ENCODE peak calls at places on chromosomes 16 and 17, in ten cellular contexts. S, X, B, L, A, W, I, J, N and O are unnamed samples. For H3K4me1 and H3K27me3, the result is how much of the 10 kb centered on the place peaks cover.

GRCh38 chr17:2083613-2084128 is 28.8 kb downstream of the HIC1 start:
- DNase-seq in S (no peak), X (no peak), B (peak), L (no peak), A (no peak), W (peak), I (no peak), J (peak), N (no peak), O (no peak)

GRCh38 chr16:5865231-5865630 is 767.6 kb upstream of the EEF2KMT start:
- DNase-seq in S (no peak), X (peak), B (no peak), L (no peak), A (no peak), W (no peak), I (no peak), J (no peak), N (no peak), O (no peak)

GRCh38 chr17:55463600-55463999 is 42.0 kb upstream of the MMD start:
- DNase-seq in S (no peak), X (no peak), B (no peak), L (no peak), A (no peak), W (no peak), I (no peak), J (no peak), N (no peak), O (no peak)

GRCh38 chr17:70654706-70655105 is 485.4 kb downstream of the KCNJ2 start:
- DNase-seq in S (no peak), X (no peak), B (no peak), L (no peak), A (no peak), W (no peak), I (no peak), J (no peak), N (no peak), O (no peak)

GRCh38 chr17:73815474-73815873 is 171.2 kb upstream of the SDK2 start:
- DNase-seq in S (no peak), X (no peak), B (no peak), L (no peak), A (no peak), W (no peak), I (no peak), J (no peak), N (no peak), O (no peak)

GRCh38 chr17:77196251-77196650 is 55.5 kb downstream of the SEC14L1 start:
- DNase-seq in S (no peak), X (peak), B (no peak), L (no peak), A (no peak), W (no peak), I (no peak), J (no peak), N (no peak), O (no peak)

GRCh38 chr17:63961355-63962207 is 11.1 kb downstream of the SCN4A start:
- DNase-seq in S (peak), X (peak), B (peak), L (peak), A (no peak), W (peak), I (peak), J (peak), N (peak), O (peak)

GRCh38 chr17:17062356-17062755 is 20.1 kb downstream of the MPRIP start:
- DNase-seq in S (no peak), X (no peak), B (no peak), L (no peak), A (no peak), W (no peak), I (no peak), J (no peak), N (no peak), O (no peak)

GRCh38 chr17:50064253-50064991 is 8.5 kb downstream of the ITGA3 start:
- DNase-seq in S (no peak), X (peak), B (peak), L (no peak), A (no peak), W (no peak), I (no peak), J (peak), N (no peak), O (no peak)

GRCh38 chr17:1641065-1641403 is 4.5 kb downstream of the SCARF1 start:
- DNase-seq in S (no peak), X (no peak), B (no peak), L (no peak), A (no peak), W (no peak), I (no peak), J (no peak), N (no peak), O (no peak)

GRCh38 chr16:59305850-59306249 is 571.7 kb upstream of the GOT2 start:
- DNase-seq in S (no peak), X (peak), B (no peak), L (no peak), A (no peak), W (no peak), I (no peak), J (no peak), N (no peak), O (no peak)

GRCh38 chr17:40069751-40070643 is 7.2 kb downstream of the THRA start:
- DNase-seq in S (peak), X (peak), B (no peak), L (peak), A (no peak), W (peak), I (peak), J (peak), N (peak), O (no peak)

GRCh38 chr16:14510581-14510938 is 119.5 kb downstream of the PARN start:
- DNase-seq in S (no peak), X (no peak), B (no peak), L (no peak), A (no peak), W (no peak), I (no peak), J (no peak), N (no peak), O (no peak)

GRCh38 chr16:88809068-88809675 is 2.6 kb downstream of the APRT start:
- DNase-seq in S (no peak), X (no peak), B (no peak), L (no peak), A (no peak), W (no peak), I (no peak), J (no peak), N (no peak), O (peak)

GRCh38 chr16:20904507-20905079 is 4.0 kb downstream of the LYRM1 start:
- DNase-seq in S (no peak), X (peak), B (no peak), L (no peak), A (peak), W (peak), I (no peak), J (no peak), N (peak), O (peak)

GRCh38 chr16:3454093-3454492 is 10.6 kb downstream of the NAA60 start:
- DNase-seq in S (no peak), X (no peak), B (no peak), L (no peak), A (no peak), W (no peak), I (no peak), J (no peak), N (peak), O (no peak)

GRCh38 chr17:57948555-57949420 is 6.4 kb downstream of the CUEDC1 start:
- DNase-seq in S (no peak), X (peak), B (peak), L (no peak), A (no peak), W (no peak), I (peak), J (no peak), N (no peak), O (no peak)

GRCh38 chr17:19703106-19703775 is 13.1 kb downstream of the SLC47A2 start:
- DNase-seq in S (no peak), X (no peak), B (peak), L (no peak), A (no peak), W (no peak), I (no peak), J (no peak), N (no peak), O (no peak)

GRCh38 chr16:47753620-47754019 is 292.5 kb downstream of the PHKB start:
- DNase-seq in S (no peak), X (no peak), B (no peak), L (no peak), A (no peak), W (no peak), I (no peak), J (no peak), N (no peak), O (no peak)

GRCh38 chr17:9101356-9101755 is 80.0 kb downstream of the NTN1 start:
- DNase-seq in S (no peak), X (no peak), B (no peak), L (no peak), A (no peak), W (no peak), I (no peak), J (no peak), N (no peak), O (no peak)

DNA sequence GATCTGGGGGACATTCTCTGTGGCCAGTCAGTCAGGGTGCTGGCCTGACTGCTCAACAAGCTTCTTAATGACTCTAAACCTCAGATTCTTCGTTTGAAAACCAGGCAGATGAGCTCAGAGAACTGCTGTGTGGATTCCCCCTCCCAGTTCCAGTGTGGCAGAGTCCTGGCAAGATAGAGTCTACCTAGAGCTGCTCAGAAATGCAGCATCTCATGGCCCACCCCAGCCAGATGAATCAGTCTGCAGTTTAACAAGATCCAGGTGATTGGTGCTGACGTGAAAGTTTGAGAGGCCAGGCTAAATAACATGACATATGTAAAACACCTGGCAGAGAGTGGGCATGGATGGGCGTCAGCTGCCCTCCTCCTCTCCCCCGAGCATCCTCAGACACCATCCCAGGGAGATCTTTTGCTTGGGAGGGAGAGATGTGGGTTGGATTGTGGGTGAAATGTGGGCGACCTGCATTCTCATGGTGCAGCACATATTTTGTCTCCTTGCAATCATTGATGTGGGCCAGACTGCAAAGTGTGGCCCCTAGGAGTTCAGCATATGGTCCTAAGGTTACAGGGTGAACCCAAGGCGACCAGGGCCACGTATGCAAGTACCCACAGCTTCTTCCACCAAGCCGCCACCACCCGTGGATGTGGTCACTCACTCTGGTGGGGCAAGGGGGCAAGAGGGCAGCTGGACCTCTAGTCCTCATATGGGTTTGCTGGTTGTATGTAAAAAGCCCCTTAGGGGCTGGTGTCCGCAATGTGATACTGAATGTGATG is 19.5 kb downstream of the SOCS3 start:
- DNase-seq in S (no peak), X (no peak), B (no peak), L (no peak), A (no peak), W (no peak), I (no peak), J (no peak), N (no peak), O (no peak)
- H3K4me1 ChIP-seq in S (half or more), X (under half), B (under half), L (under half), A (under half), W (under half), I (under half), J (under half), N (under half), O (under half)

DNA sequence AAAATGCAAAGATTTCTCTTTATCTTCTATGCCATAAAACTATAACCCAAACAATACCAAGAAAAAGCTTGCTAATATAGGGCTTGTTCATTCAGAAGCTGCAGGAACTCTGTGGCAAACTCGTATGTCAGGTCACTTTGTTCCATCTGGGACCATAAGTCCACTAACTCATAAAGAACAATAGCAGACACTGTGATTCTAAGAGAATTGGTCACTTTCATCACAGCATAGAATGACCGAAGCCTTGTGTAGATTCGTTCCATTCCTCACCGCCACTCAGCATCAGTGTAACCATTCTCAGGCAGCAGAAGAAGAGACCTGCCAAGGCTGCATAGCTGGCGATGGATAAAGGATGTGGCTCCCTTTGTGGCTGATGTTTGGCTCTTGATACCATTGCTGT is 30.3 kb upstream of the VAT1L start:
- DNase-seq in S (no peak), X (no peak), B (no peak), L (no peak), A (no peak), W (no peak), I (no peak), J (no peak), N (no peak), O (no peak)
- H3K4me3 ChIP-seq in S (no peak), X (no peak), B (no peak), L (no peak), A (no peak), W (no peak), I (no peak), J (no peak), N (no peak), O (no peak)

DNA sequence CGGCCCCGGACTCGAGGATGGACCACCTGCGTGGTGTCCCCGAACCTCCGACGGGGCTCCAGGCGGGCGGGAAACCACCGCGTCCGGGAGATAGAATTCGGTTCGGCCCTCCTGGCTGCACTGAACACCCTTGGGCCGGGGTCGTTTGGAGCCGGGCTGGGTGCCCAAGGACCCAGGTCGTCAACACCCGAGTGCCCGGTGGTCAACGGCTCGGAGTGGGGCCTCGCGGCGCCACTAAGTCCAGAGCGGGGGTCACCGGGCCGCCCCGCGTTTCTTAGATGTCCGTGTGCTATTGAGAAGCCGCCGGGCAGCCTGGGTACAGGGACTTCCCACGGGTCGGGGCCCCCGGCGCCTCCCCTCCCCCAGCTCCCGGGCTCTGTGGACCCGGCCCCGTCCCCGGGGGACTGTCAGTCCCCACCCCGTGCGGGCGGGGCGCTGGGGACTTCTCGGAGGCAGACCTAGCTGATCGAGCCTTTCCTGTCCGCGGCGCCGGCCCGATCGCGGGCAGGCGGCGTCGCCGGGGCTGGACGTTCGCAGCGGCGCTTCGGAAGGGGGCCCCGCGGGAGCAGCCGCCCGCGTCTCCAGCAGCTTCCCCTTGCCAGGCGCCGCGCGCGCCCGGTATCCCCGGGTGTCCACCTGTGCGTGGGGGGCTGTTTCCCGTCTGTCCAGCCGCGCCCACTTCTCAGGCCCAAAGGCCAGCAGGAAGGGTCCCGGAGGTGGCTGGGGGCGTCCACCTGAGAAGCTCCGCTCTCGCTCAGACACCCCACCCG is 655 bp upstream of the NPTX1 start:
- DNase-seq in S (no peak), X (no peak), B (no peak), L (no peak), A (no peak), W (no peak), I (no peak), J (no peak), N (no peak), O (peak)
- H3K27me3 ChIP-seq in S (half or more), X (under half), B (under half), L (half or more), A (under half), W (under half), I (half or more), J (under half), N (under half), O (under half)

DNA sequence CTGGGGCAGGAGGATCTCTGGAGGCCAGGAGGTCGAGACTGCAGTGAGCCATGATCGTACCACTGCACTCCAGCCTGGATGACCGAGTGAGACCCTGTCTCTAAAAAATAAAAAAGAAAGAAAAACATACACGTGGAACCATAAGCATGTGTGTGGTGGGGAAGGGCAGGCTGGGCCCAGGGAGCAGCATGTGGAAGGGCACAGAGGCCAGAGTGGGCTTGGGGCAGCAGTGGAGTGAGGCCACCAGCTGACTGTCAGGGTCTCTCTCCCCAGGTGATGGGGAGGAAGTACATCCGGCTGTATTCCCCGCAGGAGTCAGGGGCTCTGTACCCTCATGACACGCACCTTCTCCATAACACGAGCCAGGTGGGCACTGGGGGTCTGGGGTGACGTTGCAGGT is 16.8 kb downstream of the KDM8 start:
- DNase-seq in S (no peak), X (no peak), B (no peak), L (no peak), A (no peak), W (no peak), I (no peak), J (no peak), N (no peak), O (no peak)
- H3K4me1 ChIP-seq in S (under half), X (under half), B (under half), L (under half), A (under half), W (under half), I (under half), J (under half), N (under half), O (under half)

DNA sequence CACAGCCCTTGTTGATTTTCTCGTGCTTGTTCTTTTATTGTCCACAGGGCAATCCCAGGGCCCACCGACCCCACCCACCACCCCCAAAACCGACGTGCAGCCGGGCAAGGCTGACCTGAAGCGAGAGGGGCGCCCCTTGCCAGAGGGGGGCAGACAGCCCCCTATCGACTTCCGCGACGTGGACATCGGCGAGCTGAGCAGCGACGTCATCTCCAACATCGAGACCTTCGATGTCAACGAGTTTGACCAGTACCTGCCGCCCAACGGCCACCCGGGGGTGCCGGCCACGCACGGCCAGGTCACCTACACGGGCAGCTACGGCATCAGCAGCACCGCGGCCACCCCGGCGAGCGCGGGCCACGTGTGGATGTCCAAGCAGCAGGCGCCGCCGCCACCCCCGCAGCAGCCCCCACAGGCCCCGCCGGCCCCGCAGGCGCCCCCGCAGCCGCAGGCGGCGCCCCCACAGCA is 2.7 kb downstream of the SOX9 start:
- DNase-seq in S (no peak), X (peak), B (no peak), L (no peak), A (no peak), W (no peak), I (no peak), J (no peak), N (peak), O (no peak)
- H3K4me3 ChIP-seq in S (no peak), X (peak), B (no peak), L (peak), A (no peak), W (peak), I (no peak), J (no peak), N (peak), O (no peak)